ENCODE peak calls at places on chromosomes 2 and 18, in seven cellular contexts. T is left lung, W is body of pancreas, S is heart left ventricle, I is colonic mucosa, O is psoas muscle, H is upper lobe of right lung. G is an unnamed sample.

GRCh38 chr18:80175451-80176235 is 66.6 kb downstream of the ADNP2 start:
- DNase-seq in T (no peak), W (peak; percentile 22), S (no peak), I (no peak), O (no peak), H (peak; percentile 51), G (peak; percentile 15)

GRCh38 chr18:21242141-21243040 is at the start of gene GREB1L:
- DNase-seq in T (peak; percentile 45), W (peak; percentile 22), S (peak; percentile 78), I (peak; percentile 34), O (peak; percentile 79), H (peak; percentile 72), G (no peak)

GRCh38 chr2:58042486-58042970 is 4.1 kb upstream of the VRK2 start:
- DNase-seq in T (no peak), W (no peak), S (no peak), I (peak; percentile 32), O (no peak), H (no peak), G (no peak)

GRCh38 chr18:3180325-3180724 is 39.4 kb downstream of the MYOM1 start:
- DNase-seq in T (no peak), W (no peak), S (no peak), I (no peak), O (no peak), H (no peak), G (no peak)

GRCh38 chr2:227374158-227374557 is 4.9 kb downstream of the TM4SF20 start:
- DNase-seq in T (no peak), W (no peak), S (no peak), I (no peak), O (no peak), H (no peak), G (no peak)

GRCh38 chr2:23386422-23387220 is 1.6 kb downstream of the KLHL29 start:
- DNase-seq in T (no peak), W (no peak), S (no peak), I (peak; percentile 36), O (peak; percentile 65), H (peak; percentile 72), G (no peak)

GRCh38 chr2:135819211-135819610 is 17.8 kb downstream of the LCT start:
- DNase-seq in T (no peak), W (no peak), S (no peak), I (no peak), O (no peak), H (no peak), G (no peak)

GRCh38 chr2:84169871-84170270 is 289.2 kb downstream of the SUCLG1 start:
- DNase-seq in T (no peak), W (no peak), S (no peak), I (no peak), O (no peak), H (no peak), G (no peak)

GRCh38 chr18:31102941-31103340 is 720 bp upstream of the DSC2 start:
- DNase-seq in T (no peak), W (no peak), S (no peak), I (no peak), O (no peak), H (no peak), G (no peak)

GRCh38 chr2:235113854-235114253 is 162.0 kb downstream of the SH3BP4 start:
- DNase-seq in T (no peak), W (no peak), S (no peak), I (no peak), O (no peak), H (no peak), G (no peak)

GRCh38 chr18:76984193-76985155 is 148.1 kb downstream of the MBP start:
- DNase-seq in T (no peak), W (no peak), S (no peak), I (peak; percentile 15), O (no peak), H (peak; percentile 51), G (no peak)

GRCh38 chr2:84902526-84902925 is 2.9 kb upstream of the TMSB10 start:
- DNase-seq in T (no peak), W (no peak), S (no peak), I (peak; percentile 12), O (no peak), H (no peak), G (no peak)

GRCh38 chr2:113341191-113341590 is 62.5 kb upstream of the PAX8 start:
- DNase-seq in T (no peak), W (no peak), S (no peak), I (no peak), O (no peak), H (no peak), G (no peak)

DNA sequence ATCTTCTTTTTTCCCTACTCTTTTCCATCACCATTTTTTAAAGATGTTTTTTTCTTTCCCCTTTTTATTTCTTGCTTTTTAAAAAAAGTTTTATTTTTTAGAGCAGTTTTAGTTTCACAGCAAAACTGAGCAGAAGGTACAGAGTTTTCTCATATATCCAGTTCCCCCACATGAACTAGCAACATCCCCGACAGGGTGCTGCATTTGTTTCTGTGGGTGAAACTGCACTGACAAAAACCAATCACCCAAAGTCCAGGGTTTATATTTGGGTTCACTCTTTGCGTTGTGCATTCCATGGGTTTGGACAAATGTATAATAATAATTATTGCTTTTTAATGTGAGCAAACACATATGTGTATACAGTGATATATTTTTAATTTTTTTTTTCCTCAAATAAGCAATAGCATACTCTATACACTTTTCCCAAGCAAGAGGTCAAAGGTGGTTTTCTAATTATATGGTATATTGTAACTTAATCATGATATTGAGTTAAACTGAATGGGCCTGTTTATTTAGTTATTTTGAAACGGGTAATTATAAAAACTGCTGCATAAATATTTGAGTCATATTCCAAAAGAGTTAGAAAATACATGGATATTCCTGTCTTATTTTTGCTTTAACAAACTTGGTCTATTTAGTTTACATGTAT is 50.3 kb downstream of the NCK2 start:
- DNase-seq in T (no peak), W (no peak), S (no peak), I (no peak), O (no peak), H (no peak), G (no peak)
- H3K27ac ChIP-seq in T (no peak overlapping the region), W (no peak overlapping the region), S (no peak overlapping the region), I (no peak overlapping the region), O (no peak overlapping the region), H (no peak overlapping the region), G (peak overlapping the region; percentile 52)

GRCh38 chr2:60552851-60553495 is 481 bp downstream of the BCL11A start:
- DNase-seq in T (no peak), W (no peak), S (no peak), I (no peak), O (no peak), H (no peak), G (no peak)
- H3K27me3 ChIP-seq in T (peaks cover 65% of the 10 kb centered on the region), W (no peaks in the 10 kb centered on the region), S (peaks cover 20% of the 10 kb centered on the region), I (no peaks in the 10 kb centered on the region), O (peaks cover 36% of the 10 kb centered on the region), H (peaks cover 72% of the 10 kb centered on the region), G (peaks cover 84% of the 10 kb centered on the region)

DNA sequence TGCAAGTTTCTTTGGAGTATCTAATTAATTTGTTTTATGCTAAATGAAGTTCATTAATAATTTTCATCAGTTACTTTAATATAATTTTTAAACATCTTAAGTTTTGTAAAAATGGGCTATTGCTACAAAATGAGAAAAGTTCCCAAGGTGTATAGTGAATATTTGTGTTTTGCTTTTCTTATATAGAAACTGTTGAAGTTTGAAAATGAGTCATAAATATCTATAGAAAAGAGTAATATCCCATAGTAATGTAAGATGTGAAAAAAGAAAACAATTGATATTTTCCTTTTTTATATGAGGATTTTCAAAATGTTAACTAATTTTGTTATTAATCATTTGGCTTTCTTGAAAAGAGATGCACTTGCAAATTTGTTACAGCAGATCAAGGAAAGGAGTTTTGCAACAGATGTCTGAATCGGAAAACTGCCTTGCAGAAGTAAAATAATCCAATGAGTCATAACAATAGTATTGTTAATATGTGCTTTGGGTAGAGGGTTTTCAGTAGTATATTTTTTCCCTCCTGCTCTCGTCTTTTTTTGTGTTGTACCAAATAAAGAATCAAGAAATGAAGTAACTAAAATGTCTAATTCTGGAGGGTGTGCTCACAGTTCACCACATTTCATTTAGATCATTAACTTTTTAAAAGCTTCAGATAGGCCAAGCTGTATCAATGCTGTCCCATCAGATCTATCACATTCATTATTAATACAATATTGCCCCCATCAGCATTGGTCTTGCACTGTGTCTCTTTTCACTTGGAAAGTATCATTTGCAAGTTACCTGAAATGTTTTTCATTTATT is 15.5 kb downstream of the DUSP19 start:
- DNase-seq in T (no peak), W (no peak), S (no peak), I (no peak), O (no peak), H (no peak), G (no peak)
- TF ChIP-seq CTCF in T (no peak), W (no peak), S (peak; percentile 18), I (no peak), O (no peak), H (no peak), G (peak; percentile 22)

GRCh38 chr18:48975221-48975816 is 24.6 kb upstream of the SMAD7 start:
- DNase-seq in T (no peak), W (no peak), S (no peak), I (no peak), O (no peak), H (peak; percentile 71), G (no peak)
- H3K27ac ChIP-seq in T (peak overlapping the region; percentile 76), W (peak overlapping the region; percentile 86), S (peak overlapping the region; percentile 89), I (peak overlapping the region; percentile 18), O (peak overlapping the region; percentile 90), H (peak overlapping the region; percentile 85), G (no peak overlapping the region)

GRCh38 chr18:11655605-11655932 is 33.5 kb upstream of the GNAL start:
- DNase-seq in T (no peak), W (no peak), S (no peak), I (no peak), O (no peak), H (no peak), G (no peak)

GRCh38 chr18:11651899-11652298 is 37.2 kb upstream of the GNAL start:
- DNase-seq in T (no peak), W (no peak), S (no peak), I (no peak), O (no peak), H (no peak), G (no peak)

GRCh38 chr18:11654736-11655604 is 34.1 kb upstream of the GNAL start:
- DNase-seq in T (peak; percentile 43), W (peak; percentile 54), S (no peak), I (peak; percentile 59), O (peak; percentile 67), H (peak; percentile 81), G (peak; percentile 10)

GRCh38 chr18:11657152-11657551 is 31.9 kb upstream of the GNAL start:
- DNase-seq in T (no peak), W (no peak), S (no peak), I (no peak), O (no peak), H (no peak), G (no peak)

DNA sequence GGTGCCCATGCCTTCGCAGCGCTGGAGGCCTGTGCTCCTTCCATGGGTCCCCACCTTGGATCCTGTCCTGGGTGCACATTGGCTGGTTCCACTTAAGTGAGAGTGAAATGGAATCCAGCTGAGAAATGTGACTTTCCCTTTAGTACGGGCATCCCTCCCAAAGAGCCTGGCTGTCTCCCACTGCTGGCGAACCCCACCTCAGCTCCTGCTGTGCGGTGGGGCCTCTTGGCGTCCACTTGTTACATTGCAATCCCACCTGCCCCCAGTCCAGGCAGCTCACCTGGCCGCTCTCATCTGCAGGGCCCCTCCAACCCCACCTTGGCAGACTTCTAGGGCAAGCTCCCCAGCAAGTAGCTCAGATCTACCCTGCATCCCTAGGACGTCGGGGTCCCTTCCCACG is 35.5 kb upstream of the GNAL start:
- DNase-seq in T (no peak), W (no peak), S (no peak), I (no peak), O (no peak), H (no peak), G (no peak)
- H3K27me3 ChIP-seq in T (no peaks in the 10 kb centered on the region), W (peaks cover 3% of the 10 kb centered on the region), S (no peaks in the 10 kb centered on the region), I (no peaks in the 10 kb centered on the region), O (no peaks in the 10 kb centered on the region), H (peaks cover 6% of the 10 kb centered on the region), G (peaks cover 10% of the 10 kb centered on the region)